ENCODE peak calls at places on chromosomes 5 and 9, in six cellular contexts. J, F, U, C, Q and G are unnamed samples.

GRCh38 chr9:110015759-110016158 is 192.2 kb downstream of the C9orf152 start:
- DNase-seq in C (peak), F (peak), U (peak), Q (no peak), J (peak), G (no peak)

GRCh38 chr9:3736186-3736585 is 210.4 kb upstream of the RFX3 start:
- DNase-seq in F (no peak), J (peak), C (peak), U (no peak), Q (no peak), G (no peak)

GRCh38 chr5:131609774-131610173 is 25.3 kb downstream of the RAPGEF6 start:
- DNase-seq in U (no peak), C (peak), Q (no peak), J (peak), F (peak), G (no peak)

GRCh38 chr5:73607228-73607627 is 18.8 kb upstream of the ARHGEF28 start:
- DNase-seq in J (no peak), C (no peak), U (no peak), Q (no peak), F (no peak), G (no peak)

GRCh38 chr5:16899171-16899570 is 36.9 kb downstream of the MYO10 start:
- DNase-seq in C (no peak), U (no peak), J (no peak), F (no peak), Q (no peak), G (no peak)

GRCh38 chr5:113331201-113331551 is 103.6 kb downstream of the TSSK1B start:
- DNase-seq in F (no peak), J (no peak), U (no peak), C (peak), Q (no peak), G (no peak)

GRCh38 chr9:3828495-3828894 is 302.7 kb upstream of the RFX3 start:
- DNase-seq in Q (no peak), J (peak), U (no peak), C (peak), F (peak), G (no peak)

GRCh38 chr5:133723126-133723525 is 110.8 kb upstream of the FSTL4 start:
- DNase-seq in Q (no peak), F (no peak), U (no peak), C (no peak), J (no peak), G (no peak)

GRCh38 chr9:132260846-132261245 is 93.9 kb downstream of the SETX start:
- DNase-seq in C (no peak), F (no peak), Q (no peak), U (no peak), J (no peak), G (no peak)

GRCh38 chr9:134707031-134707680 is 65.6 kb downstream of the COL5A1 start:
- DNase-seq in J (peak), U (peak), Q (peak), C (peak), F (no peak), G (no peak)

GRCh38 chr5:134821841-134822240 is 23.9 kb upstream of the C5orf24 start:
- DNase-seq in J (no peak), F (no peak), U (no peak), Q (no peak), C (no peak), G (no peak)

GRCh38 chr5:172417130-172417802 is 37.1 kb downstream of the SH3PXD2B start:
- DNase-seq in C (no peak), J (no peak), Q (no peak), U (no peak), F (no peak), G (no peak)

GRCh38 chr9:124897570-124898460 is 35.9 kb downstream of the ARPC5L start:
- DNase-seq in J (no peak), Q (no peak), U (no peak), F (no peak), C (peak), G (no peak)

GRCh38 chr5:145936401-145937131 is at the start of gene SH3RF2:
- DNase-seq in U (no peak), Q (peak), F (peak), C (peak), J (peak), G (no peak)

GRCh38 chr5:127550652-127551409 is 33.4 kb downstream of the PRRC1 start:
- DNase-seq in C (no peak), J (peak), F (no peak), U (no peak), Q (no peak), G (no peak)

GRCh38 chr9:133429216-133429613 is 7.0 kb downstream of the ADAMTS13 start:
- DNase-seq in J (no peak), U (no peak), Q (no peak), C (no peak), F (no peak), G (no peak)

GRCh38 chr9:85212209-85212608 is 529.5 kb downstream of the AGTPBP1 start:
- DNase-seq in Q (no peak), U (no peak), C (peak), J (peak), F (no peak), G (no peak)

GRCh38 chr9:33307067-33307466 is 16.8 kb downstream of the NFX1 start:
- DNase-seq in F (no peak), C (peak), J (no peak), U (no peak), Q (no peak), G (no peak)

GRCh38 chr9:107872457-107873192 is 383.1 kb upstream of the KLF4 start:
- DNase-seq in Q (no peak), J (no peak), C (no peak), U (peak), F (no peak), G (peak)

GRCh38 chr9:27528278-27528885 is 1.2 kb downstream of the MOB3B start:
- DNase-seq in U (peak), Q (peak), J (peak), F (no peak), C (peak), G (no peak)

GRCh38 chr9:31140316-31140715 is 1244.1 kb upstream of the ACO1 start:
- DNase-seq in C (peak), Q (no peak), F (peak), U (peak), J (peak), G (no peak)

GRCh38 chr9:25003686-25004085 is 458.0 kb upstream of the IZUMO3 start:
- DNase-seq in J (no peak), F (no peak), Q (no peak), C (no peak), U (no peak), G (no peak)

GRCh38 chr9:108675708-108676107 is 180.1 kb downstream of the ACTL7B start:
- DNase-seq in Q (no peak), U (no peak), F (no peak), C (no peak), J (no peak), G (no peak)

GRCh38 chr9:16060457-16061129 is 507.8 kb downstream of the CCDC171 start:
- DNase-seq in F (no peak), J (no peak), C (no peak), U (no peak), Q (no peak), G (no peak)

GRCh38 chr9:136017813-136018190 is 56.6 kb upstream of the UBAC1 start:
- DNase-seq in Q (no peak), F (no peak), C (no peak), J (no peak), U (no peak), G (peak)

GRCh38 chr9:100436566-100436965 is 9.6 kb downstream of the MSANTD3 start:
- DNase-seq in J (no peak), F (no peak), U (no peak), Q (no peak), C (no peak), G (no peak)

GRCh38 chr5:547086-547924 is 23.1 kb upstream of the SLC9A3 start:
- DNase-seq in Q (no peak), C (no peak), F (no peak), J (no peak), U (no peak), G (peak)

GRCh38 chr9:69474821-69475220 is 149.8 kb downstream of the ENTREP1 start:
- DNase-seq in U (no peak), C (no peak), F (no peak), J (no peak), Q (no peak), G (peak)

GRCh38 chr9:127131871-127132270 is 9.4 kb upstream of the ANGPTL2 start:
- DNase-seq in Q (no peak), F (no peak), U (peak), C (peak), J (peak), G (no peak)

GRCh38 chr9:21414220-21414940 is 5.5 kb downstream of the IFNA8 start:
- DNase-seq in F (no peak), J (no peak), Q (no peak), C (no peak), U (no peak), G (no peak)